ENCODE peak calls at places on chromosomes 4 and X, in four cellular contexts. M, A, P and Z are unnamed samples.

GRCh38 chrX:103861200-103861599 is 29.1 kb upstream of the RAB9B start:
- DNase-seq in M (no peak), A (no peak), P (no peak), Z (no peak)

GRCh38 chr4:93203708-93204107 is 624.8 kb upstream of the ATOH1 start:
- DNase-seq in M (no peak), A (peak), P (peak), Z (no peak)

GRCh38 chrX:116961872-116962582 is 499.3 kb upstream of the CT83 start:
- DNase-seq in M (peak), P (peak), A (no peak), Z (peak)

GRCh38 chrX:151722241-151722846 is 6.5 kb downstream of the FATE1 start:
- DNase-seq in A (peak), M (peak), P (peak), Z (no peak)

GRCh38 chrX:62931625-62932024 is 419.5 kb downstream of the SPIN4 start:
- DNase-seq in P (no peak), M (no peak), A (no peak), Z (no peak)

GRCh38 chrX:48972214-48973164 is 845 bp upstream of the KCND1 start:
- DNase-seq in A (peak), P (peak), M (peak), Z (peak)

GRCh38 chr4:158778065-158778711 is 9.4 kb downstream of the FNIP2 start:
- DNase-seq in A (no peak), M (no peak), P (no peak), Z (no peak)

GRCh38 chrX:154362085-154362742 is 12.2 kb downstream of the FLNA start:
- DNase-seq in M (no peak), P (no peak), A (no peak), Z (no peak)

GRCh38 chrX:110346681-110347080 is 12.0 kb upstream of the RTL9 start:
- DNase-seq in P (no peak), A (no peak), M (peak), Z (no peak)

GRCh38 chr4:10733016-10733415 is 48.4 kb upstream of the CLNK start:
- DNase-seq in P (no peak), M (no peak), A (no peak), Z (no peak)

GRCh38 chrX:103878466-103879151 is 46.6 kb upstream of the RAB9B start:
- DNase-seq in M (no peak), A (no peak), P (peak), Z (peak)

GRCh38 chr4:11165052-11165451 is 263.6 kb downstream of the HS3ST1 start:
- DNase-seq in A (no peak), P (no peak), M (no peak), Z (no peak)

GRCh38 chr4:116055857-116056827 is 942.7 kb upstream of the NDST4 start:
- DNase-seq in P (no peak), M (no peak), A (no peak), Z (no peak)

GRCh38 chr4:76677571-76678326 is 220.2 kb downstream of the SOWAHB start:
- DNase-seq in A (no peak), M (no peak), P (no peak), Z (no peak)

GRCh38 chrX:109533631-109534030 is 3.0 kb upstream of the NXT2 start:
- DNase-seq in A (no peak), P (no peak), M (no peak), Z (no peak)

GRCh38 chr4:138426751-138427150 is 184.6 kb upstream of the SLC7A11 start:
- DNase-seq in P (no peak), M (no peak), A (no peak), Z (no peak)

GRCh38 chr4:143819029-143819428 is 86.3 kb downstream of the GYPE start:
- DNase-seq in M (no peak), P (no peak), A (no peak), Z (no peak)

DNA sequence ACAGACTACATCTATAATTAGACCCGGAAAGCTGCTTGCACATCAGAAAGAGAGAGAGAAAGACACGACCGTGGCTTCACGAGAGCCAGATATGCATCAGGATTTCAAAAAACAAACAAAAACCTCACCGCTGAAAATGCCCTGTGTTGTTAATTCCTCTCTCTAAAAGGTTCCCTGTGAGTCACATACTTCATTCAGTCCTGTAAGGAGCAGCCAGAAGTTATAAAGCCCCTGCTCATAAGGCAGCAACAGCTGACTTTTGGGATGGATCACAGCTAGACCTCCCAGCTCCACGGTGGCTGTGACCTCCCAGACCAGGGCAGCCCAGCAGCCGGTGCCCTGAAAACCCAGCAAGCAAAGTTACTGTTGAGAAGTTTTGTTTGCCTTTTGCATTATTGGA is 520.6 kb downstream of the BCOR start:
- DNase-seq in A (no peak), M (no peak), P (no peak), Z (no peak)
- TF ChIP-seq SUZ12 in A (no peak), M (no peak), P (no peak), Z (no peak)

GRCh38 chr4:15341733-15342300 is 86.0 kb upstream of the C1QTNF7 start:
- DNase-seq in A (no peak), P (no peak), M (no peak), Z (no peak)

GRCh38 chr4:15345134-15345533 is 82.7 kb upstream of the C1QTNF7 start:
- DNase-seq in P (no peak), M (no peak), A (no peak), Z (peak)

GRCh38 chr4:15343581-15343980 is 84.3 kb upstream of the C1QTNF7 start:
- DNase-seq in P (no peak), M (no peak), A (no peak), Z (no peak)

GRCh38 chr4:15343000-15343399 is 84.8 kb upstream of the C1QTNF7 start:
- DNase-seq in P (no peak), A (no peak), M (no peak), Z (no peak)

DNA sequence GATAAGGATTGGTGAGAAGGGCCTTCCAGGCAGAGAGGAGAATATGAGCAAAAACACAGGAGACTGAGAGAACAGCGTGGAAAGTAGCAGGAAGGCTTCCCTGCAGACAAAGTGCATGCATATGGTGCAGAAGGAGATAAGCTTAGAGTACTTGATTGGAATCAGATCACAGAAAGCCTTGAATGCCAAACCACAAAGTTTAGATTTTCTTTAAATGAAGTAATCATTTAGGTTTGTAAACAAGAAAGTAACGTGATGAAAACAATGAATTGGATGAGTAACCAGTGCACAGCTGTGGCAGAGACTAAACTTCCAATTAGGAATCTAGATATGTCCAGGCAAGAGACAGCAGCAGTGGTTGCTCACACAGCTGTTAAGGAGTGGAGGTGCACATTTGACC is 83.8 kb upstream of the C1QTNF7 start:
- DNase-seq in M (no peak), A (no peak), P (no peak), Z (no peak)
- TF ChIP-seq SUZ12 in M (no peak), A (no peak), P (no peak), Z (no peak)

DNA sequence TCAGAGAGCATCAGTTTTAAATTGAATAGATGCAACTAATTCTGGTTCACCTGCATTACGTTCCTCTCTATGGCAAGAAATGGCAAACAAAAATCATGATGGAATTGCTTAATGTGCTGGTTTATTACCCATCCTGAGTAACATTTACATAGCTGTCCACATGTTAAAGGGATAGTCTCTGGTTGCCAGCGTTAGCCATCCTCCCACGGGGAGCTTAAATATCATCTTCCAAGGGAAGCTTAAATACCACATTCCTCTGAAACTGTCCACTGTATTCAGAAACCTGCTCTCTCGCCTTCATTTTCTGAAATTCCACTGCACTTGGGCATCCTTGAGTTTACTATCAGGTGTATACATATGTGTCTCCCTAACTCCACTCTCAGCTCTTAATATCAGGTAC is 586.6 kb downstream of the TLL1 start:
- DNase-seq in A (no peak), M (no peak), P (no peak), Z (no peak)
- TF ChIP-seq SUZ12 in A (no peak), M (no peak), P (no peak), Z (no peak)

GRCh38 chr4:166153539-166153938 is 280.5 kb downstream of the TLL1 start:
- DNase-seq in A (no peak), P (no peak), M (no peak), Z (no peak)
- TF ChIP-seq SUZ12 in A (no peak), P (no peak), M (no peak), Z (no peak)

GRCh38 chr4:123520376-123520775 is 123.8 kb downstream of the SPRY1 start:
- DNase-seq in A (no peak), M (no peak), P (no peak), Z (no peak)
- TF ChIP-seq SUZ12 in A (no peak), M (no peak), P (no peak), Z (no peak)

GRCh38 chr4:151690164-151690856 is 70.5 kb downstream of the GATB start:
- DNase-seq in P (no peak), M (no peak), A (no peak), Z (no peak)
- TF ChIP-seq SUZ12 in P (no peak), M (no peak), A (no peak), Z (no peak)

GRCh38 chrX:1700757-1701156 is 85.9 kb downstream of the ASMT start:
- DNase-seq in M (no peak), A (no peak), P (no peak), Z (no peak)
- TF ChIP-seq SUZ12 in M (no peak), A (no peak), P (no peak), Z (no peak)